ENCODE peak calls at places on chromosomes 11 and 22, in six cellular contexts. One of them, this sample, is unnamed.

GRCh38 chr11:33687733-33688479 is 12.7 kb downstream of the C11orf91 start:
- DNase-seq in mesendoderm: peak; percentile 66
- DNase-seq in neuronal stem cell: peak; percentile 57
- DNase-seq in H1: no peak
- DNase-seq in mesenchymal stem cell: peak; percentile 76
- DNase-seq in trophoblast cell: peak; percentile 53
- DNase-seq in this sample: peak; percentile 78

GRCh38 chr11:77197626-77198320 is 69.7 kb downstream of the MYO7A start:
- DNase-seq in mesendoderm: no peak
- DNase-seq in neuronal stem cell: no peak
- DNase-seq in H1: no peak
- DNase-seq in mesenchymal stem cell: no peak
- DNase-seq in trophoblast cell: no peak
- DNase-seq in this sample: no peak

GRCh38 chr11:132087148-132087547 is 716.7 kb downstream of the NTM start:
- DNase-seq in mesendoderm: no peak
- DNase-seq in neuronal stem cell: no peak
- DNase-seq in H1: no peak
- DNase-seq in mesenchymal stem cell: no peak
- DNase-seq in trophoblast cell: no peak
- DNase-seq in this sample: no peak

GRCh38 chr11:61071880-61072279 is 30.4 kb upstream of the CD5 start:
- DNase-seq in mesendoderm: no peak
- DNase-seq in neuronal stem cell: no peak
- DNase-seq in H1: no peak
- DNase-seq in mesenchymal stem cell: no peak
- DNase-seq in trophoblast cell: no peak
- DNase-seq in this sample: no peak

GRCh38 chr11:113248702-113249490 is 65.5 kb upstream of the TTC12 start:
- DNase-seq in mesendoderm: peak; percentile 50
- DNase-seq in neuronal stem cell: no peak
- DNase-seq in H1: no peak
- DNase-seq in mesenchymal stem cell: no peak
- DNase-seq in trophoblast cell: no peak
- DNase-seq in this sample: no peak

GRCh38 chr11:60193687-60194433 is 11.0 kb upstream of the MS4A6A start:
- DNase-seq in mesendoderm: peak; percentile 88
- DNase-seq in neuronal stem cell: peak; percentile 56
- DNase-seq in H1: peak; percentile 29
- DNase-seq in mesenchymal stem cell: peak; percentile 74
- DNase-seq in trophoblast cell: peak; percentile 35
- DNase-seq in this sample: peak; percentile 11

GRCh38 chr11:117584056-117584830 is 212.8 kb downstream of the DSCAML1 start:
- DNase-seq in mesendoderm: no peak
- DNase-seq in neuronal stem cell: no peak
- DNase-seq in H1: no peak
- DNase-seq in mesenchymal stem cell: no peak
- DNase-seq in trophoblast cell: no peak
- DNase-seq in this sample: peak; percentile 2

GRCh38 chr11:122882809-122883681 is 486 bp downstream of the JHY start:
- DNase-seq in mesendoderm: peak; percentile 83
- DNase-seq in neuronal stem cell: peak; percentile 31
- DNase-seq in H1: no peak
- DNase-seq in mesenchymal stem cell: peak; percentile 62
- DNase-seq in trophoblast cell: peak; percentile 27
- DNase-seq in this sample: peak; percentile 55

GRCh38 chr11:78586452-78587046 is 11.9 kb upstream of the NARS2 start:
- DNase-seq in mesendoderm: peak; percentile 43
- DNase-seq in neuronal stem cell: no peak
- DNase-seq in H1: no peak
- DNase-seq in mesenchymal stem cell: no peak
- DNase-seq in trophoblast cell: peak; percentile 3
- DNase-seq in this sample: peak; percentile 27

GRCh38 chr11:45233121-45233803 is 52.9 kb downstream of the SYT13 start:
- DNase-seq in mesendoderm: peak; percentile 73
- DNase-seq in neuronal stem cell: peak; percentile 60
- DNase-seq in H1: peak; percentile 53
- DNase-seq in mesenchymal stem cell: peak; percentile 54
- DNase-seq in trophoblast cell: peak; percentile 57
- DNase-seq in this sample: peak; percentile 37

GRCh38 chr22:22748756-22749155 is 104.3 kb downstream of the GGTLC2 start:
- DNase-seq in mesendoderm: no peak
- DNase-seq in neuronal stem cell: no peak
- DNase-seq in H1: no peak
- DNase-seq in mesenchymal stem cell: no peak
- DNase-seq in trophoblast cell: no peak
- DNase-seq in this sample: no peak

GRCh38 chr11:69911310-69912160 is 92.3 kb upstream of the FGF3 start:
- DNase-seq in mesendoderm: no peak
- DNase-seq in neuronal stem cell: no peak
- DNase-seq in H1: no peak
- DNase-seq in mesenchymal stem cell: no peak
- DNase-seq in trophoblast cell: no peak
- DNase-seq in this sample: no peak

GRCh38 chr22:26916236-26916635 is 258.8 kb downstream of the MIAT start:
- DNase-seq in mesendoderm: no peak
- DNase-seq in neuronal stem cell: no peak
- DNase-seq in H1: no peak
- DNase-seq in mesenchymal stem cell: no peak
- DNase-seq in trophoblast cell: no peak
- DNase-seq in this sample: no peak

GRCh38 chr22:48097723-48098122 is 1335.3 kb downstream of the TBC1D22A start:
- DNase-seq in mesendoderm: no peak
- DNase-seq in neuronal stem cell: no peak
- DNase-seq in H1: no peak
- DNase-seq in mesenchymal stem cell: no peak
- DNase-seq in trophoblast cell: no peak
- DNase-seq in this sample: no peak

GRCh38 chr22:48099251-48099650 is 1336.8 kb downstream of the TBC1D22A start:
- DNase-seq in mesendoderm: no peak
- DNase-seq in neuronal stem cell: no peak
- DNase-seq in H1: no peak
- DNase-seq in mesenchymal stem cell: no peak
- DNase-seq in trophoblast cell: no peak
- DNase-seq in this sample: no peak

GRCh38 chr22:48099671-48100070 is 1337.2 kb downstream of the TBC1D22A start:
- DNase-seq in mesendoderm: no peak
- DNase-seq in neuronal stem cell: no peak
- DNase-seq in H1: no peak
- DNase-seq in mesenchymal stem cell: no peak
- DNase-seq in trophoblast cell: no peak
- DNase-seq in this sample: no peak

GRCh38 chr22:48098936-48099245 is 1336.4 kb downstream of the TBC1D22A start:
- DNase-seq in mesendoderm: no peak
- DNase-seq in neuronal stem cell: no peak
- DNase-seq in H1: no peak
- DNase-seq in mesenchymal stem cell: no peak
- DNase-seq in trophoblast cell: no peak
- DNase-seq in this sample: no peak

DNA sequence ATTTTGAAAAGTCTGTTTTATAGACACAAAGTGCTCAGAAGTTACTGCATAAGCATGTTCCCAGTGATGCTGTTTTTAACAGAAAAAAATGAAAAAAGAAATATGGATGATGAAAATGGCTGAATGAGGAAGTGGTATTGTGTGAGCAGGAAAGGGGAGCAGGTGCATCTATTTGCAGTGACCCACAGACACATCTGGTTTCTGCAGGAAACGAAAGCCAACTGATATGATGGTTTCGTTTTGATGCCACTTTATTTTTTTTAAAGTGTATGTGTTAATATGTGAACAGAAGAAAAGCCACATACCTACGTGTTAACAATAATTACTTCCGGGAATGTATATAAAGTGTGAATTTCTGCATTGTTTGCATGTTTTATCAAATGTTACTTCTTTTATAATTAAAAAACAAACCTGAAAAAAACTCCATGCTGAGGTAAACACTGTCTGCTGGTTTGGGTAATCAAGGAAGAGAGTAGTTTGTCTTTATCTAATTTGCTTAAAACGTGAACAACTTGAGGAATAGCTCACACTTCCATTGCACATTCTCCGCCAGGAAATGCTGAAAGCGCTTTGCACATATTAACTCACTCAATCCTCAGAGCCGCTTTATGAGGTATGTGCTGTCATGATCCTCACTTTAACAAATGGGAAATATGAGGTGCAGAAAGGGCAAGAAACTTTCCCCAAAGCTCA is 1335.9 kb downstream of the TBC1D22A start:
- DNase-seq in mesendoderm: no peak
- DNase-seq in neuronal stem cell: no peak
- DNase-seq in H1: no peak
- DNase-seq in mesenchymal stem cell: no peak
- DNase-seq in trophoblast cell: no peak
- DNase-seq in this sample: no peak
- H3K4me3 ChIP-seq in mesendoderm: no peak overlapping the region
- H3K4me3 ChIP-seq in neuronal stem cell: no peak overlapping the region
- H3K4me3 ChIP-seq in H1: no peak overlapping the region
- H3K4me3 ChIP-seq in mesenchymal stem cell: no peak overlapping the region
- H3K4me3 ChIP-seq in trophoblast cell: no peak overlapping the region
- H3K4me3 ChIP-seq in this sample: no peak overlapping the region

GRCh38 chr11:73294604-73295003 is 13.5 kb upstream of the ARHGEF17 start:
- DNase-seq in mesendoderm: no peak
- DNase-seq in neuronal stem cell: no peak
- DNase-seq in H1: no peak
- DNase-seq in mesenchymal stem cell: no peak
- DNase-seq in trophoblast cell: no peak
- DNase-seq in this sample: no peak

GRCh38 chr11:73295259-73295995 is 12.6 kb upstream of the ARHGEF17 start:
- DNase-seq in mesendoderm: peak; percentile 89
- DNase-seq in neuronal stem cell: peak; percentile 82
- DNase-seq in H1: no peak
- DNase-seq in mesenchymal stem cell: peak; percentile 82
- DNase-seq in trophoblast cell: peak; percentile 80
- DNase-seq in this sample: peak; percentile 91

GRCh38 chr11:73292481-73292880 is 15.6 kb upstream of the ARHGEF17 start:
- DNase-seq in mesendoderm: no peak
- DNase-seq in neuronal stem cell: no peak
- DNase-seq in H1: no peak
- DNase-seq in mesenchymal stem cell: no peak
- DNase-seq in trophoblast cell: no peak
- DNase-seq in this sample: no peak

GRCh38 chr11:73291781-73292180 is 16.3 kb upstream of the ARHGEF17 start:
- DNase-seq in mesendoderm: no peak
- DNase-seq in neuronal stem cell: no peak
- DNase-seq in H1: no peak
- DNase-seq in mesenchymal stem cell: no peak
- DNase-seq in trophoblast cell: no peak
- DNase-seq in this sample: no peak

GRCh38 chr11:73293356-73293936 is 14.6 kb upstream of the ARHGEF17 start:
- DNase-seq in mesendoderm: no peak
- DNase-seq in neuronal stem cell: no peak
- DNase-seq in H1: no peak
- DNase-seq in mesenchymal stem cell: no peak
- DNase-seq in trophoblast cell: no peak
- DNase-seq in this sample: no peak
- H3K23ac ChIP-seq in mesendoderm: peak overlapping the region; percentile 37
- H3K23ac ChIP-seq in neuronal stem cell: no peak overlapping the region
- H3K23ac ChIP-seq in H1: no peak overlapping the region
- H3K23ac ChIP-seq in mesenchymal stem cell: no peak overlapping the region
- H3K23ac ChIP-seq in trophoblast cell: no peak overlapping the region
- H3K23ac ChIP-seq in this sample: no peak overlapping the region

DNA sequence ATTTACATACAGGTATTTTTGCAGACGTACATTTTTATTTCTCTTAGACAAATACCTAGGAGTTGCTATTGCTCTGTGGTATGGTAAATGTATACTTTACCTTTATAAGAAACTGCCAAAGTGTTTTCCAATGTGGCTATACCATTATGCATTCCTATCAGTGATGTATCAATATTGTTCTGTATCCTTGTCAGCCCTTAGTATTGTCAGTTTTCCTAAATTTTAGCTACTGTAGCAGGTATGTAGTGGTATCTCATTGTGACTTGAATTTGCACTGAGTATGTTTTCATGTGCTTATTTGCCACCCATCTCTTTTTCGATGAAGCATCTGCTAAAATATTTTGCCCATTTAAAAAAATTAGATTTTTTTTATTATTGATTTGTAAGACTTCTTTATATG is 37.0 kb downstream of the CLPB start:
- DNase-seq in mesendoderm: no peak
- DNase-seq in neuronal stem cell: no peak
- DNase-seq in H1: no peak
- DNase-seq in mesenchymal stem cell: no peak
- DNase-seq in trophoblast cell: no peak
- DNase-seq in this sample: no peak
- H3K4me3 ChIP-seq in mesendoderm: no peak overlapping the region
- H3K4me3 ChIP-seq in neuronal stem cell: no peak overlapping the region
- H3K4me3 ChIP-seq in H1: no peak overlapping the region
- H3K4me3 ChIP-seq in mesenchymal stem cell: no peak overlapping the region
- H3K4me3 ChIP-seq in trophoblast cell: no peak overlapping the region
- H3K4me3 ChIP-seq in this sample: no peak overlapping the region

DNA sequence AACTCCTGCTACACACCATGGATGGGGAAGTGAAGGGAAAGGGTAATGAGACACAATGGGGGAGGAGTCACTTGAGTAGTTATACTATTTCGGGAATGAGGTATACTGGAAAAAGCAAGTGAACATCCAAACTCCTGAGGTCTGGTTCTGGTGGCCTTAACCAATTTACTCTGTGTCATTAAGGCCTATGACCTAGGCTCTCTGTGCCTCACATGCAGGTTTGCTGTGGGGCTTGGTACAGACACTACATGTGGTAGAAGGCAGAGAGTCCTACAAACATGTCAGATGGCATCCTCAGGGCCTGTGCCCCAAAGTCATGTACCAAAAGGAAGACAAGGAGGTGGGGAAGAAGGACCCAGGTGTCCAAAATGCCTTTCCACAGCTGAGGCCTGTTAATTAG is 98.9 kb downstream of the TRIM29 start:
- DNase-seq in mesendoderm: no peak
- DNase-seq in neuronal stem cell: no peak
- DNase-seq in H1: no peak
- DNase-seq in mesenchymal stem cell: no peak
- DNase-seq in trophoblast cell: no peak
- DNase-seq in this sample: no peak
- H3K23ac ChIP-seq in mesendoderm: no peak overlapping the region
- H3K23ac ChIP-seq in neuronal stem cell: no peak overlapping the region
- H3K23ac ChIP-seq in H1: no peak overlapping the region
- H3K23ac ChIP-seq in mesenchymal stem cell: no peak overlapping the region
- H3K23ac ChIP-seq in trophoblast cell: no peak overlapping the region
- H3K23ac ChIP-seq in this sample: no peak overlapping the region

DNA sequence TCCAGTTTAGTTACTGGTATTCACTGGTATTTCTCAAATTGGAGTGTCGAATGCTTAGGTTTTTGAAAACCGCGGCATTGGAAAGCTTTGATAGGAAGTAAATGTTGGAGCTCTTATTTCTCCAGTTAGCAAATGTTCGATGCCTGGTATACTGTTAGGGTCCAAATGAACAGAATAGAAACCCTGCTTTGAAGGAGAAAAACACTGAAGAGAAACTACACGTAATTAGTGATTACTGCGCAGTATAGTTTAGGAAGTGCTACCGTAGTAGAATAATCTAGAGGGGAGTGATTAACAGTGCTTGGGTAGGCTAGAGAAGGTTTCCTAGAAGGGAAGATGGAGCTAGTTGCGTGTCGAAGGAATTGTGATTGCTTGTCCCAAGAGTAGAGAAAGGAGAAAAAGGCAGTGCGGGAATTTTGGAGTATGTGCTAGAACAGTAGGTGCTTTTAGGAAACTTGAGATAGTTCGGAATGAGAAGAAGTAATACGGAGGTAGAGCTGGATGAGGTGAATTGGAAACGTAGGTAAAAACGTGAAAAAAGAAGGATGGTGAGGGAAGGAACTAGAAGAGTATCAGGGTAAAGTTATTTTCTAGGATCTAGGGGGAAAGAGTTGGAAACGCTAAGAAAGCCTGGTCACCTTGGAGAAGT is 1.2 kb downstream of the CEP57 start:
- DNase-seq in mesendoderm: no peak
- DNase-seq in neuronal stem cell: no peak
- DNase-seq in H1: no peak
- DNase-seq in mesenchymal stem cell: no peak
- DNase-seq in trophoblast cell: no peak
- DNase-seq in this sample: no peak
- H3K4me3 ChIP-seq in mesendoderm: peak overlapping the region; percentile 80
- H3K4me3 ChIP-seq in neuronal stem cell: peak overlapping the region; percentile 73
- H3K4me3 ChIP-seq in H1: peak overlapping the region; percentile 95
- H3K4me3 ChIP-seq in mesenchymal stem cell: peak overlapping the region; percentile 97
- H3K4me3 ChIP-seq in trophoblast cell: peak overlapping the region; percentile 92
- H3K4me3 ChIP-seq in this sample: peak overlapping the region; percentile 78